ENCODE peak calls at places on chromosomes 6 and 20, in four cellular contexts. One of them, this sample, is unnamed.

GRCh38 chr6:55886185-55886836 is 10.9 kb upstream of the BMP5 start:
- DNase-seq in EH: peak
- DNase-seq in RWPE1: no peak
- DNase-seq in activated CD4-positive, CD25-positive, alpha-beta regulatory T cell: no peak
- DNase-seq in this sample: no peak

GRCh38 chr6:16810411-16810810 is 49.2 kb upstream of the ATXN1 start:
- DNase-seq in EH: no peak
- DNase-seq in RWPE1: no peak
- DNase-seq in activated CD4-positive, CD25-positive, alpha-beta regulatory T cell: no peak
- DNase-seq in this sample: no peak

GRCh38 chr6:16344756-16345155 is 106.4 kb downstream of the GMPR start:
- DNase-seq in EH: peak
- DNase-seq in RWPE1: no peak
- DNase-seq in activated CD4-positive, CD25-positive, alpha-beta regulatory T cell: no peak
- DNase-seq in this sample: no peak

GRCh38 chr6:159125977-159126376 is 43.2 kb upstream of the FNDC1 start:
- DNase-seq in EH: no peak
- DNase-seq in RWPE1: no peak
- DNase-seq in activated CD4-positive, CD25-positive, alpha-beta regulatory T cell: no peak
- DNase-seq in this sample: no peak

GRCh38 chr6:139367810-139368321 is 6.6 kb downstream of the CITED2 start:
- DNase-seq in EH: peak
- DNase-seq in RWPE1: no peak
- DNase-seq in activated CD4-positive, CD25-positive, alpha-beta regulatory T cell: no peak
- DNase-seq in this sample: peak

GRCh38 chr6:111764238-111765182 is 108.7 kb downstream of the FYN start:
- DNase-seq in EH: no peak
- DNase-seq in RWPE1: no peak
- DNase-seq in activated CD4-positive, CD25-positive, alpha-beta regulatory T cell: no peak
- DNase-seq in this sample: no peak

GRCh38 chr6:85452441-85452881 is 2.6 kb downstream of the NT5E start:
- DNase-seq in EH: peak
- DNase-seq in RWPE1: no peak
- DNase-seq in activated CD4-positive, CD25-positive, alpha-beta regulatory T cell: no peak
- DNase-seq in this sample: no peak

GRCh38 chr6:155248021-155249001 is 15.5 kb upstream of the CLDN20 start:
- DNase-seq in EH: peak
- DNase-seq in RWPE1: peak
- DNase-seq in activated CD4-positive, CD25-positive, alpha-beta regulatory T cell: no peak
- DNase-seq in this sample: no peak

GRCh38 chr6:22622390-22622789 is 53.0 kb downstream of the HDGFL1 start:
- DNase-seq in EH: peak
- DNase-seq in RWPE1: no peak
- DNase-seq in activated CD4-positive, CD25-positive, alpha-beta regulatory T cell: no peak
- DNase-seq in this sample: no peak

GRCh38 chr6:48075181-48075580 is 35.8 kb downstream of the PTCHD4 start:
- DNase-seq in EH: no peak
- DNase-seq in RWPE1: no peak
- DNase-seq in activated CD4-positive, CD25-positive, alpha-beta regulatory T cell: no peak
- DNase-seq in this sample: no peak

GRCh38 chr6:35044145-35044745 is 96.9 kb downstream of the TCP11 start:
- DNase-seq in EH: peak
- DNase-seq in RWPE1: no peak
- DNase-seq in activated CD4-positive, CD25-positive, alpha-beta regulatory T cell: no peak
- DNase-seq in this sample: no peak

GRCh38 chr6:137414599-137414998 is 79.6 kb downstream of the OLIG3 start:
- DNase-seq in EH: no peak
- DNase-seq in RWPE1: no peak
- DNase-seq in activated CD4-positive, CD25-positive, alpha-beta regulatory T cell: no peak
- DNase-seq in this sample: no peak

GRCh38 chr6:111483736-111484654 is 977 bp upstream of the REV3L start:
- DNase-seq in EH: peak
- DNase-seq in RWPE1: peak
- DNase-seq in activated CD4-positive, CD25-positive, alpha-beta regulatory T cell: peak
- DNase-seq in this sample: peak

GRCh38 chr20:59235226-59235625 is 65.2 kb upstream of the EDN3 start:
- DNase-seq in EH: no peak
- DNase-seq in RWPE1: no peak
- DNase-seq in activated CD4-positive, CD25-positive, alpha-beta regulatory T cell: no peak
- DNase-seq in this sample: no peak

This sample was measured in erythroblast.